ENCODE peak calls at places on chromosomes 3 and 15, in ten cellular contexts. L is bronchial epithelial cell, U is gastrocnemius medialis, Y is psoas muscle, J is HCT116, H is endothelial cell of umbilical vein, I is SK-N-SH, P is PC-3, O is fibroblast of pulmonary artery, K is IMR-90. W is an unnamed sample.
A peak's percentile ranks its signal among the peaks of the same experiment; 100 is the strongest.

GRCh38 chr3:171620825-171621434 is 160.7 kb upstream of the TNIK start:
- DNase-seq in I (no peak), H (no peak), L (no peak), K (peak; percentile 64), J (peak; percentile 7), Y (no peak), U (no peak), O (peak; percentile 41), P (peak; percentile 10), W (no peak)

GRCh38 chr3:196991581-196992460 is 23.2 kb upstream of the PIGZ start:
- DNase-seq in I (no peak), Y (peak; percentile 48), L (no peak), U (peak; percentile 48), O (no peak), H (no peak), J (no peak), K (no peak), P (no peak), W (no peak)

GRCh38 chr3:115187149-115187757 is 40.2 kb upstream of the ZBTB20 start:
- DNase-seq in P (no peak), U (no peak), J (no peak), K (no peak), L (no peak), O (no peak), H (no peak), Y (no peak), I (no peak), W (no peak)

GRCh38 chr3:73294532-73294931 is 233.1 kb downstream of the EBLN2 start:
- DNase-seq in P (no peak), H (no peak), Y (no peak), O (no peak), K (no peak), U (no peak), I (no peak), L (no peak), J (no peak), W (no peak)

GRCh38 chr3:195896361-195897080 is 11.8 kb downstream of the TNK2 start:
- DNase-seq in I (peak; percentile 59), H (peak; percentile 88), K (peak; percentile 83), O (peak; percentile 88), L (no peak), J (no peak), U (peak; percentile 45), Y (peak; percentile 51), P (peak; percentile 73), W (no peak)

GRCh38 chr3:111968319-111969059 is 10.3 kb upstream of the ABHD10 start:
- DNase-seq in P (peak; percentile 9), K (peak; percentile 12), O (no peak), U (no peak), J (no peak), L (no peak), H (no peak), Y (no peak), I (no peak), W (no peak)

GRCh38 chr3:2568929-2569328 is 470.3 kb downstream of the CNTN4 start:
- DNase-seq in O (no peak), H (no peak), U (no peak), I (no peak), L (no peak), K (no peak), J (no peak), P (no peak), Y (no peak), W (no peak)

GRCh38 chr3:105744202-105744601 is 124.6 kb downstream of the CBLB start:
- DNase-seq in I (no peak), L (no peak), H (no peak), Y (no peak), P (no peak), O (no peak), K (no peak), J (no peak), U (no peak), W (no peak)

GRCh38 chr3:46715507-46716175 is 2.0 kb downstream of the PRSS50 start:
- DNase-seq in J (no peak), U (no peak), I (no peak), O (no peak), L (no peak), Y (peak; percentile 41), P (no peak), K (no peak), H (no peak), W (no peak)

GRCh38 chr3:195511136-195511535 is 32.0 kb downstream of the PPP1R2 start:
- DNase-seq in P (no peak), O (no peak), H (no peak), I (no peak), J (no peak), K (no peak), U (no peak), Y (no peak), L (no peak), W (no peak)

GRCh38 chr15:74202461-74203401 is at the start of gene STRA6:
- DNase-seq in U (no peak), O (no peak), H (no peak), K (no peak), I (peak; percentile 90), P (no peak), L (peak; percentile 81), Y (no peak), J (no peak), W (no peak)

GRCh38 chr3:85005947-85006346 is 47.2 kb downstream of the CADM2 start:
- DNase-seq in J (no peak), K (no peak), L (no peak), Y (no peak), H (no peak), O (no peak), I (peak; percentile 9), U (no peak), P (no peak), W (peak; percentile 54)

GRCh38 chr3:4889896-4890295 is 89.3 kb upstream of the BHLHE40 start:
- DNase-seq in P (no peak), U (no peak), I (peak; percentile 44), O (peak; percentile 47), K (peak; percentile 41), J (no peak), L (no peak), H (no peak), Y (no peak), W (no peak)

GRCh38 chr15:31442203-31443090 is 115.8 kb downstream of the KLF13 start:
- DNase-seq in I (peak; percentile 70), O (peak; percentile 86), P (peak; percentile 2), H (no peak), L (peak; percentile 93), K (peak; percentile 95), U (no peak), Y (no peak), J (no peak), W (no peak)

GRCh38 chr3:194168994-194169393 is 33.0 kb downstream of the HES1 start:
- DNase-seq in K (no peak), L (no peak), Y (no peak), O (no peak), P (peak; percentile 13), U (no peak), I (no peak), H (no peak), J (no peak), W (no peak)
- H3K4me3 ChIP-seq in K (no peak overlapping the region), L (no peak overlapping the region), Y (no peak overlapping the region), O (no peak overlapping the region), P (no peak overlapping the region), U (no peak overlapping the region), I (no peak overlapping the region), H (no peak overlapping the region), J (no peak overlapping the region), W (no peak overlapping the region)

DNA sequence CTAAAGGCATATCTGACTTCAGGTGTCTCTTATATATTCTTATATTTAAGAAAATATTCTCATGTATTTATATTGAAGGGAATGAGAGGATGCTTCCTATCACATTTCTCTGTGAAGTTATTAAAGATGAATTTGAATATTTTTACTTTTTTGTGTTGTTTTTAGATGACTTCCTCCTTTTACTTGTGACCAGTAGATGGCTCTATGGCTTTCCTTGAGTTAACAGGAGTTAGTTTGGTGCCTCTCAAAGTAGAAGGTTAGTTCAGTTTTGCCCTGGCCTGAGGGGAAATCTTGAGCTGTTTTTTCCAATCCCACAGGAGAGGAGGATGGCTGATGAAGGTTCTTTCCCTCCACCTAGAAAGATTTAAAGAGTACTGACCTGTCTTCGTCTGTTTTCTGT is 80.7 kb downstream of the SQOR start:
- DNase-seq in H (peak; percentile 25), I (no peak), J (no peak), K (peak; percentile 32), Y (no peak), L (peak; percentile 20), U (no peak), P (peak; percentile 30), O (peak; percentile 54), W (no peak)
- TF ChIP-seq CTCF in H (peak; percentile 38), I (peak; percentile 29), J (no peak), K (peak; percentile 47), Y (no peak), L (peak; percentile 22), U (no peak), P (peak; percentile 36), O (peak; percentile 67), W (peak; percentile 49)

GRCh38 chr15:48186271-48186670 is 5.2 kb upstream of the CTXN2 start:
- DNase-seq in U (no peak), Y (no peak), P (no peak), O (no peak), K (no peak), H (no peak), L (no peak), J (no peak), I (peak; percentile 8), W (no peak)

GRCh38 chr15:48191574-48192225 is at the start of gene CTXN2:
- DNase-seq in O (no peak), Y (no peak), K (no peak), H (no peak), J (no peak), P (no peak), L (peak; percentile 8), U (no peak), I (peak; percentile 30), W (no peak)

GRCh38 chr15:48185527-48185926 is 5.9 kb upstream of the CTXN2 start:
- DNase-seq in I (no peak), J (no peak), U (no peak), H (no peak), Y (no peak), P (no peak), L (no peak), K (no peak), O (peak; percentile 6), W (no peak)

DNA sequence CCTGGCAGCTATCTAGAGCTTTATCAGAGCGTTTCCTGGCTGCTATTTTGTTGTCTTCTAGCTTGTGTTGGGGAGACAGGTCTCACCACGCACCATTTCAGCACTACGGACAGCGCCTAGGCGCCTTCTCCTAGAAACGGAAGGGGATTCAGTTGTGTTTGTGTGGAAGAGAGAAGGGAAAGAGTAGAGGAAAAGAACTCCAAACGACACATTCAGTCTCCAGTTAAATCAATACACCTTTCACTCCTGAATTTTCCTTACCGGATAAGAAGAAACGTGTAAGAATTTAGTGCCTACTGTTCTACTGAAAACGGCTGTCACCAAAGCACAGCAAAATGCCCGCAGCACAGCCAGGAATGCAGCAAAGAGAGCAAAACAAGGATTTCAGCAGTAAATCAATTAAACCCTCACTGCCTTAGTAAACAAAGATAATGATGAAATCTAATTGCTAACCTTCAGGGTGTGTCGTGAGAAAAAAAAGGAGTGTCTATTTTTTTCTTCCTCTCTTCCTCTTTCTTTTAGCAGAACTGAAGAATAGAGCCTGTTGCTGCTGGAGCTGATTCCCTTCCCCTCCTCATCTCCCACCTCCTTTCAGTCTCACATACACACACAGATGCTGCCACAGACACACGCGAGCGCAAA is 412 bp upstream of the CTXN2 start:
- DNase-seq in K (peak; percentile 72), H (peak; percentile 65), Y (peak; percentile 67), I (peak; percentile 27), O (peak; percentile 78), J (no peak), L (peak; percentile 54), U (no peak), P (peak; percentile 63), W (peak; percentile 50)
- H3K4me3 ChIP-seq in K (no peak overlapping the region), H (no peak overlapping the region), Y (no peak overlapping the region), I (peak overlapping the region; percentile 37), O (no peak overlapping the region), J (no peak overlapping the region), L (no peak overlapping the region), U (no peak overlapping the region), P (no peak overlapping the region), W (no peak overlapping the region)

GRCh38 chr3:42957573-42957972 is 21.5 kb upstream of the GASK1A start:
- DNase-seq in J (no peak), Y (no peak), L (no peak), U (no peak), P (peak; percentile 10), I (no peak), K (no peak), O (no peak), H (no peak), W (no peak)
- TF ChIP-seq CTCF in J (peak; percentile 44), Y (no peak), L (no peak), U (no peak), P (peak; percentile 61), I (no peak), K (no peak), O (peak; percentile 3), H (no peak), W (peak; percentile 19)